ENCODE peak calls at places on chromosome 17, in four cellular contexts. One of them, this sample, is unnamed.

GRCh38 chr17:78144146-78144719 is 2.0 kb upstream of the C17orf99 start:
- DNase-seq in K562: peak; percentile 92
- DNase-seq in A549: peak; percentile 77
- DNase-seq in HepG2: no peak
- DNase-seq in this sample: no peak

GRCh38 chr17:45907720-45908395 is 13.5 kb downstream of the MAPT start:
- DNase-seq in A549: no peak
- DNase-seq in K562: no peak
- DNase-seq in HepG2: no peak
- DNase-seq in this sample: no peak

GRCh38 chr17:63675607-63676539 is 24.1 kb downstream of the LIMD2 start:
- DNase-seq in K562: peak; percentile 95
- DNase-seq in A549: peak; percentile 40
- DNase-seq in HepG2: peak; percentile 83
- DNase-seq in this sample: no peak

GRCh38 chr17:59848778-59849177 is 44.0 kb downstream of the TUBD1 start:
- DNase-seq in K562: no peak
- DNase-seq in HepG2: peak; percentile 75
- DNase-seq in A549: no peak
- DNase-seq in this sample: no peak

GRCh38 chr17:73340093-73340596 is 28.3 kb upstream of the CDC42EP4 start:
- DNase-seq in HepG2: peak; percentile 88
- DNase-seq in A549: peak; percentile 96
- DNase-seq in K562: no peak
- DNase-seq in this sample: peak; percentile 42

GRCh38 chr17:17351356-17351891 is 48.3 kb downstream of the NT5M start:
- DNase-seq in A549: no peak
- DNase-seq in K562: no peak
- DNase-seq in HepG2: no peak
- DNase-seq in this sample: no peak

GRCh38 chr17:31722251-31723056 is 136.6 kb downstream of the COPRS start:
- DNase-seq in HepG2: no peak
- DNase-seq in K562: no peak
- DNase-seq in A549: no peak
- DNase-seq in this sample: no peak

GRCh38 chr17:7515912-7516610 is 31.9 kb downstream of the POLR2A start:
- DNase-seq in K562: no peak
- DNase-seq in HepG2: peak; percentile 20
- DNase-seq in A549: peak; percentile 33
- DNase-seq in this sample: no peak

GRCh38 chr17:5050281-5050680 is 15.1 kb upstream of the SLC52A1 start:
- DNase-seq in K562: no peak
- DNase-seq in A549: no peak
- DNase-seq in HepG2: no peak
- DNase-seq in this sample: no peak

GRCh38 chr17:65231662-65232335 is 94.6 kb downstream of the RGS9 start:
- DNase-seq in A549: peak; percentile 76
- DNase-seq in HepG2: peak; percentile 70
- DNase-seq in K562: peak; percentile 75
- DNase-seq in this sample: peak; percentile 12

GRCh38 chr17:19411641-19412040 is 609 bp downstream of the RNF112 start:
- DNase-seq in A549: no peak
- DNase-seq in HepG2: no peak
- DNase-seq in K562: no peak
- DNase-seq in this sample: no peak

GRCh38 chr17:77316191-77316641 is 175.4 kb downstream of the SEC14L1 start:
- DNase-seq in A549: peak; percentile 54
- DNase-seq in HepG2: no peak
- DNase-seq in K562: no peak
- DNase-seq in this sample: no peak

GRCh38 chr17:44565866-44566443 is 8.7 kb downstream of the FZD2 start:
- DNase-seq in K562: peak; percentile 44
- DNase-seq in A549: no peak
- DNase-seq in HepG2: no peak
- DNase-seq in this sample: no peak

GRCh38 chr17:57484081-57484666 is 227.9 kb downstream of the MSI2 start:
- DNase-seq in A549: no peak
- DNase-seq in HepG2: no peak
- DNase-seq in K562: no peak
- DNase-seq in this sample: no peak

GRCh38 chr17:227581-228222 is 46.3 kb upstream of the DOC2B start:
- DNase-seq in K562: no peak
- DNase-seq in A549: no peak
- DNase-seq in HepG2: no peak
- DNase-seq in this sample: no peak

GRCh38 chr17:36608794-36609497 is 7.6 kb downstream of the MRM1 start:
- DNase-seq in K562: peak; percentile 89
- DNase-seq in A549: peak; percentile 62
- DNase-seq in HepG2: no peak
- DNase-seq in this sample: no peak

GRCh38 chr17:4771519-4772234 is at the start of gene TM4SF5:
- DNase-seq in A549: peak; percentile 60
- DNase-seq in HepG2: peak; percentile 95
- DNase-seq in K562: no peak
- DNase-seq in this sample: no peak

GRCh38 chr17:8861482-8862181 is 5.8 kb downstream of the PIK3R6 start:
- DNase-seq in A549: no peak
- DNase-seq in K562: no peak
- DNase-seq in HepG2: no peak
- DNase-seq in this sample: no peak

GRCh38 chr17:76053230-76054111 is 18.8 kb downstream of the SRP68 start:
- DNase-seq in A549: peak; percentile 45
- DNase-seq in HepG2: no peak
- DNase-seq in K562: peak; percentile 62
- DNase-seq in this sample: no peak
- TF ChIP-seq POLR2AphosphoS2 in A549: no peak
- TF ChIP-seq POLR2AphosphoS2 in HepG2: no peak
- TF ChIP-seq POLR2AphosphoS2 in K562: no peak
- TF ChIP-seq POLR2AphosphoS2 in this sample: no peak

GRCh38 chr17:68819465-68819864 is 135.7 kb downstream of the ABCA8 start:
- DNase-seq in K562: no peak
- DNase-seq in HepG2: no peak
- DNase-seq in A549: no peak
- DNase-seq in this sample: no peak

GRCh38 chr17:68820825-68821481 is 134.2 kb downstream of the ABCA8 start:
- DNase-seq in A549: no peak
- DNase-seq in HepG2: peak; percentile 99
- DNase-seq in K562: no peak
- DNase-seq in this sample: no peak

GRCh38 chr17:68821860-68822693 is 133.1 kb downstream of the ABCA8 start:
- DNase-seq in HepG2: peak; percentile 99
- DNase-seq in A549: peak; percentile 78
- DNase-seq in K562: no peak
- DNase-seq in this sample: no peak

GRCh38 chr17:68822752-68823289 is 132.4 kb downstream of the ABCA8 start:
- DNase-seq in A549: no peak
- DNase-seq in HepG2: no peak
- DNase-seq in K562: no peak
- DNase-seq in this sample: no peak

GRCh38 chr17:68820476-68820824 is 134.7 kb downstream of the ABCA8 start:
- DNase-seq in K562: no peak
- DNase-seq in A549: no peak
- DNase-seq in HepG2: no peak
- DNase-seq in this sample: no peak
- TF ChIP-seq POLR2AphosphoS2 in K562: no peak
- TF ChIP-seq POLR2AphosphoS2 in A549: no peak
- TF ChIP-seq POLR2AphosphoS2 in HepG2: no peak
- TF ChIP-seq POLR2AphosphoS2 in this sample: no peak

GRCh38 chr17:56319531-56319930 is 166.3 kb downstream of the ANKFN1 start:
- DNase-seq in HepG2: peak; percentile 58
- DNase-seq in A549: peak; percentile 64
- DNase-seq in K562: peak; percentile 31
- DNase-seq in this sample: peak; percentile 2
- TF ChIP-seq POLR2AphosphoS2 in HepG2: no peak
- TF ChIP-seq POLR2AphosphoS2 in A549: no peak
- TF ChIP-seq POLR2AphosphoS2 in K562: no peak
- TF ChIP-seq POLR2AphosphoS2 in this sample: no peak

DNA sequence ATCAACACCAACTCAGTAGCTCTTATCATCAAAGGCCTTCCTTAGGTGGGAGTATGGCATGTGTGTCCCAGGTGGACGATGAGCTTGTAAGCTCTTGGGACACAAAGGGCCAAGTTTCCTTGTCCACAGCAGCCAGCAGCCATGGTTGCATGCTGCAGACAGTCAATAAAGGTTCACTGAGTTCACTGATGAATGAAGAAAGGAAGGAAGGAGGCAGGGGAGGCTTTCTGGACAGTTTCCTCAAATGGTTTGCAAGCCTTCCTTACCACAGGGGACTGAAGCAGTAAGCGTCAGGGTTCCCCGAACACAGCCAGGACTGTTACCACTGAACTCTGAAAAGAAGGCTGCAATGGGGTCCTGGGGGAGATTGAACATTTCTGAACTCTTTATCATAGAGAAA is 111.1 kb downstream of the GAS7 start:
- DNase-seq in A549: no peak
- DNase-seq in K562: no peak
- DNase-seq in HepG2: no peak
- DNase-seq in this sample: no peak
- TF ChIP-seq POLR2AphosphoS2 in A549: no peak
- TF ChIP-seq POLR2AphosphoS2 in K562: no peak
- TF ChIP-seq POLR2AphosphoS2 in HepG2: no peak
- TF ChIP-seq POLR2AphosphoS2 in this sample: no peak

GRCh38 chr17:58632324-58633314 is 59.2 kb downstream of the TEX14 start:
- DNase-seq in A549: no peak
- DNase-seq in HepG2: peak; percentile 29
- DNase-seq in K562: peak; percentile 22
- DNase-seq in this sample: no peak

GRCh38 chr17:58631523-58632323 is 60.1 kb downstream of the TEX14 start:
- DNase-seq in HepG2: peak; percentile 99
- DNase-seq in A549: peak; percentile 98
- DNase-seq in K562: peak; percentile 98
- DNase-seq in this sample: peak; percentile 93

GRCh38 chr17:58626905-58627304 is 64.9 kb downstream of the TEX14 start:
- DNase-seq in HepG2: no peak
- DNase-seq in K562: no peak
- DNase-seq in A549: no peak
- DNase-seq in this sample: no peak

DNA sequence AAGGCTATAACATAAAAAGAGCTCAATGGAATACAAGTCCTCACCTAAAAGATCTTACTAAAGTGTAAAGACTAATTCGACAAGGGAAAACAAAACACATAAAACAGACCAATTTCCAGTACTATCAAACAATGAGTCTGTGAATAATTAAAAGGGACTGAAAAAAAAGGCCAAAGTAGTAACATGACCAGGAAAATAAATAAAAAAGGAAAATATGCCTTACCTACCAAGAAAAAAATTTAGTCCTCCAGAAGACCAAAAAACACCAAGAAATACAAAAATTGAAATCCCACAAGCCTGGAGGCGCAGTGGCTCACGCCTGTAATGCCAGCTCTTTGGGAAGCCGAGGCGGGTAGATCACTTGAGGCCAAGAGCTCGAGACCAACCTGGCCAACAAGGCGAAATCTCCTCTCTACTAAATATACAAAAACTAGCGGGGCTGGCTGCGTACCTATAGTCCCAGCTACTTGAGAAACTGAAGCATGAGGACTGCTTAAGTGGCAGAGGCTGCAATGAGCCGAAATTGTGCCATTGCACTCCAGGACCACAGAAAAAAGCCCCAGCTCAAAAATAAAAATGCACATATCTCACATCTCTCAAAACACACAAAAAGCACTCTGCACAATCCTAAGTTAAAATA is 60.8 kb downstream of the TEX14 start:
- DNase-seq in K562: peak; percentile 88
- DNase-seq in HepG2: no peak
- DNase-seq in A549: no peak
- DNase-seq in this sample: no peak
- TF ChIP-seq POLR2AphosphoS2 in K562: no peak
- TF ChIP-seq POLR2AphosphoS2 in HepG2: no peak
- TF ChIP-seq POLR2AphosphoS2 in A549: no peak
- TF ChIP-seq POLR2AphosphoS2 in this sample: no peak

DNA sequence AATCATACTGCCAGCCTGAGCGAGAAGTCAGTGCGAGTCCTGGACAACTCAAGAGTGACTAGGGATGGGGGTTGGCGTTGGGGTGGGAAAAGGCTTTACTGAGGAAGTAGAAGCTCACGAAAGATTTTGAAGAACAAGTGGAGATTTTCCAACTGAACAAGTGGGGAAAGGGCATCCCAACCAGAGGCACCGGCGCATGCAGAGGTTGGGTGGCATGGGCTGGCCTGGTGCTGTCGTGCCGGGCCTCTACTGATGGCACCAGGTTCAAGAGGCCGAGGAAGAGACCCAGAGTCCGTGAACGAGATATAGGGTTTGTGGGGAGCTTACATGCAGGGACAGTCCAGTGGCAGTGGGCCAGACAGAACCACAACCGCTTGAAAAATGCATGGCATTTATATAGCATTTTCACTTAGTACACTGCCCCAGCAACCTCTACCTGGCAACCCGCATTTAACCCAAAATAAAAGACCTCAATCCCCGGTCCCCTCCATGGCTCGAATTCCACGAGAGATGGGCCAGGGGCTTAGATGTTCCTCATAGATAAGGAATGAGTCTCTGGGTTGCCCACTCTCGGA is 7.7 kb upstream of the ITGA3 start:
- DNase-seq in K562: no peak
- DNase-seq in A549: no peak
- DNase-seq in HepG2: no peak
- DNase-seq in this sample: no peak
- TF ChIP-seq POLR2AphosphoS2 in K562: no peak
- TF ChIP-seq POLR2AphosphoS2 in A549: no peak
- TF ChIP-seq POLR2AphosphoS2 in HepG2: no peak
- TF ChIP-seq POLR2AphosphoS2 in this sample: no peak

DNA sequence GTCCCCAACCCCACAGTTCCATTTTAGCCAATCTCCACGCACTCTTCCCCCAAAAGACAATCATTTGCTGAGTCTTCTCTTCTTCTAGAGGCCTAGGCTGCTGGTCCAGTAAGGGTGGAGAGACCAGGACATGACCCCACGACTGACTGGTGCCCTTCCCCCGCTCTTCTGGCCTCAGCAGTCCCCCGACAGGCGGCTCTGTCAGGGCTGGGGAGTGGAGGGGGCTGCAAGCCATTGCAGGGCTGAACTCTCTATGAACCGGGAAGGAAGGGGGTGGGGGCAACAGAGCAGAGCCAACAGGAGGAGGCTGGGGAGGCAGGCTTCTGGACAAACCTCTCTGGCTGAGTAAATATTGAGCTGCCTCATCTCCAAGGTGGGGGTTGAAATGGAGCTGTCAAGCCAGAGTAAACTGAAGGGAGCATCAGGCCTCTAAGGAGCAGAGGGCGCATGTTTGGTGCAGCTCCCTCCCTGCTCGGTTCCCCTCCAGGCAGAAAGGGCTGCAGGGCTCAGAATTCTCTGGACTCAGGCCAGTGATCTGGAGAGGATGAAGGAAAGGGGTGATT is 8.7 kb downstream of the HOXB1 start:
- DNase-seq in A549: peak; percentile 95
- DNase-seq in K562: peak; percentile 94
- DNase-seq in HepG2: no peak
- DNase-seq in this sample: no peak
- TF ChIP-seq POLR2AphosphoS2 in A549: no peak
- TF ChIP-seq POLR2AphosphoS2 in K562: no peak
- TF ChIP-seq POLR2AphosphoS2 in HepG2: no peak
- TF ChIP-seq POLR2AphosphoS2 in this sample: no peak

DNA sequence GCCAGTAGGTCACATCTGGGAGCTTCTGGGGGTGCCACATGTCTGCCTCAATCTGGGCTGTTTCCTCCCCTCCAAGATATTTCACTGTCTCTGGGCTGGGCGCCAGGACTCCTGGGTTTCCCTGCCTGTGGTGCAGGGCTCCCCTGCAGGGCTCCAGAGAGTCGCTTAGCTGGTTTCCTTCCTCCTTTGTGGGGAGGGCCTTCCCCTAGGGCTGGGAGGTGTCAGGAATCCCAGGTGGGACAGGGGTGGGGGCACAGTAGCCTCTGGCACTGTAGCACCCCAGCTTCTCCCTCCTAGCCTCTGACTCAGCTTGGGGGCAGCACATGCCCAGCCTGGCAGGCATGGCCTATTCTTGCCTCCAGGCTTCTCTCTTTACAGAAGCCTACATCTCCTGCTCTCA is 2.6 kb downstream of the RARA start:
- DNase-seq in A549: no peak
- DNase-seq in HepG2: no peak
- DNase-seq in K562: no peak
- DNase-seq in this sample: no peak
- TF ChIP-seq POLR2AphosphoS2 in A549: no peak
- TF ChIP-seq POLR2AphosphoS2 in HepG2: no peak
- TF ChIP-seq POLR2AphosphoS2 in K562: no peak
- TF ChIP-seq POLR2AphosphoS2 in this sample: no peak

This sample was measured in GM12878.